ENCODE peak calls at places on chromosome 10, in nine cellular contexts. B, F, I, E, R, Z, Y, L and J are unnamed samples.

GRCh38 chr10:125249948-125250347 is 89.6 kb upstream of the CTBP2 start:
- DNase-seq in B (no peak), E (no peak), R (no peak), F (no peak), I (no peak), Z (no peak), Y (no peak), L (no peak), J (no peak)

GRCh38 chr10:69741671-69742355 is 59.9 kb upstream of the COL13A1 start:
- DNase-seq in E (no peak), B (no peak), Y (no peak), L (no peak), Z (no peak), R (no peak), F (no peak), I (no peak), J (no peak)

GRCh38 chr10:15123749-15124184 is 26.6 kb downstream of the RPP38 start:
- DNase-seq in I (peak), B (no peak), Z (no peak), E (peak), Y (no peak), R (no peak), F (no peak), L (no peak), J (no peak)

GRCh38 chr10:2861632-2862210 is 205.6 kb upstream of the PFKP start:
- DNase-seq in E (no peak), R (no peak), I (no peak), Z (no peak), L (no peak), B (no peak), F (no peak), Y (no peak), J (no peak)

GRCh38 chr10:89503633-89504345 is 31.6 kb downstream of the SLC16A12 start:
- DNase-seq in I (no peak), F (no peak), Y (no peak), B (no peak), E (peak), L (no peak), R (peak), Z (no peak), J (no peak)

GRCh38 chr10:71823356-71823755 is 27.7 kb downstream of the PSAP start:
- DNase-seq in E (no peak), F (no peak), B (no peak), Z (no peak), R (no peak), L (no peak), I (no peak), Y (no peak), J (no peak)

GRCh38 chr10:58857251-58857650 is 319.2 kb upstream of the PHYHIPL start:
- DNase-seq in E (no peak), I (no peak), F (no peak), B (no peak), Y (no peak), R (no peak), Z (no peak), L (no peak), J (no peak)

GRCh38 chr10:61901829-61902447 is 439 bp downstream of the ARID5B start:
- DNase-seq in E (peak), L (no peak), Z (no peak), B (no peak), F (no peak), I (peak), Y (no peak), R (no peak), J (no peak)

GRCh38 chr10:130567436-130567835 is 431.2 kb downstream of the GLRX3 start:
- DNase-seq in E (no peak), Z (no peak), R (no peak), F (no peak), Y (no peak), L (no peak), I (no peak), B (no peak), J (no peak)

GRCh38 chr10:129548534-129549130 is 81.6 kb downstream of the MGMT start:
- DNase-seq in F (no peak), L (no peak), E (no peak), Y (no peak), R (no peak), I (no peak), Z (no peak), B (no peak), J (no peak)

GRCh38 chr10:117163061-117163953 is 25.2 kb upstream of the VAX1 start:
- DNase-seq in Z (no peak), B (no peak), Y (no peak), F (no peak), L (no peak), R (no peak), I (no peak), E (no peak), J (no peak)

GRCh38 chr10:127012769-127013152 is 107.5 kb downstream of the DOCK1 start:
- DNase-seq in B (peak), F (no peak), L (no peak), Y (no peak), Z (no peak), E (peak), I (no peak), R (peak), J (no peak)

GRCh38 chr10:30437039-30437781 is 3.2 kb downstream of the MAP3K8 start:
- DNase-seq in I (peak), Z (no peak), R (peak), F (no peak), E (peak), L (no peak), Y (peak), B (no peak), J (no peak)

GRCh38 chr10:96276831-96277230 is 5.5 kb upstream of the BLNK start:
- DNase-seq in R (no peak), B (no peak), E (no peak), L (no peak), F (no peak), Y (no peak), Z (no peak), I (no peak), J (no peak)

GRCh38 chr10:52533986-52534385 is 219.9 kb downstream of the DKK1 start:
- DNase-seq in Y (no peak), E (peak), B (no peak), R (no peak), I (no peak), L (no peak), Z (no peak), F (no peak), J (no peak)

GRCh38 chr10:111297351-111297848 is 220.6 kb downstream of the ADRA2A start:
- DNase-seq in Y (no peak), L (no peak), Z (peak), E (peak), F (no peak), B (no peak), I (no peak), R (no peak), J (no peak)

GRCh38 chr10:97498841-97499560 is at the start of gene UBTD1:
- DNase-seq in E (peak), I (no peak), B (peak), Y (no peak), Z (no peak), R (no peak), F (peak), L (peak), J (no peak)

GRCh38 chr10:75283150-75284096 is 47.7 kb upstream of the COMTD1 start:
- DNase-seq in R (no peak), F (no peak), B (no peak), I (peak), L (no peak), Z (peak), Y (no peak), E (peak), J (no peak)

GRCh38 chr10:87650838-87651237 is 8.8 kb upstream of the PAPSS2 start:
- DNase-seq in F (no peak), Z (no peak), R (no peak), I (no peak), B (no peak), L (no peak), E (no peak), Y (no peak), J (no peak)

GRCh38 chr10:70272925-70273316 is 10.9 kb downstream of the NPFFR1 start:
- DNase-seq in B (no peak), Y (peak), Z (no peak), E (no peak), I (peak), L (no peak), F (no peak), R (peak), J (no peak)

GRCh38 chr10:88370713-88371112 is 212.4 kb downstream of the RNLS start:
- DNase-seq in E (no peak), F (no peak), I (no peak), B (no peak), R (no peak), Z (no peak), Y (no peak), L (no peak), J (no peak)

GRCh38 chr10:78429994-78430393 is 396.3 kb downstream of the RPS24 start:
- DNase-seq in L (no peak), E (no peak), R (no peak), Z (no peak), Y (no peak), B (no peak), F (no peak), I (no peak), J (no peak)

GRCh38 chr10:88117869-88118632 is 254.6 kb downstream of the PTEN start:
- DNase-seq in L (no peak), Z (no peak), I (no peak), R (peak), F (no peak), E (no peak), Y (no peak), B (no peak), J (no peak)

GRCh38 chr10:50396491-50397311 is 145.4 kb upstream of the ASAH2 start:
- DNase-seq in I (peak), L (no peak), Y (no peak), Z (peak), R (no peak), F (peak), B (no peak), E (peak), J (no peak)

GRCh38 chr10:86304436-86304835 is 62.2 kb downstream of the GRID1 start:
- DNase-seq in Z (no peak), L (no peak), E (no peak), I (no peak), B (no peak), Y (no peak), R (no peak), F (no peak), J (no peak)